ENCODE peak calls at places on chromosome 15, in four cellular contexts. S is HepG2, V is K562, W is GM12878. U is an unnamed sample.

GRCh38 chr15:71781179-71781964 is 29.0 kb upstream of the NR2E3 start:
- DNase-seq in S (no peak), V (no peak), W (peak; percentile 45), U (no peak)

GRCh38 chr15:72285927-72286516 is 13.7 kb upstream of the PARP6 start:
- DNase-seq in S (peak; percentile 28), V (peak; percentile 72), W (no peak), U (peak; percentile 75)

GRCh38 chr15:63463793-63464192 is 40.6 kb upstream of the USP3 start:
- DNase-seq in S (no peak), V (no peak), W (no peak), U (no peak)

GRCh38 chr15:61382927-61383326 is 153.8 kb upstream of the RORA start:
- DNase-seq in S (no peak), V (no peak), W (no peak), U (no peak)

GRCh38 chr15:52440414-52440813 is 88.3 kb downstream of the MYO5A start:
- DNase-seq in S (peak; percentile 9), V (no peak), W (no peak), U (no peak)

GRCh38 chr15:48472756-48473155 is 141.5 kb downstream of the DUT start:
- DNase-seq in S (no peak), V (no peak), W (no peak), U (no peak)

GRCh38 chr15:55407631-55407948 is 569 bp downstream of the CCPG1 start:
- DNase-seq in S (no peak), V (no peak), W (no peak), U (no peak)

GRCh38 chr15:95857124-95857757 is 473.3 kb upstream of the NR2F2 start:
- DNase-seq in S (no peak), V (no peak), W (no peak), U (no peak)

GRCh38 chr15:37100109-37100873 is at the start of gene MEIS2:
- DNase-seq in S (peak; percentile 83), V (peak; percentile 96), W (peak; percentile 37), U (peak; percentile 87)

GRCh38 chr15:92653836-92654524 is 1.6 kb downstream of the FAM174B start:
- DNase-seq in S (peak; percentile 10), V (no peak), W (no peak), U (no peak)

GRCh38 chr15:52567886-52568568 is 803 bp downstream of the ARPP19 start:
- DNase-seq in S (peak; percentile 36), V (peak; percentile 17), W (no peak), U (peak; percentile 29)

GRCh38 chr15:90037961-90038633 is 37.0 kb downstream of the ZNF710 start:
- DNase-seq in S (peak; percentile 52), V (peak; percentile 51), W (peak; percentile 89), U (no peak)
- TF ChIP-seq USF2 in S (no peak), V (no peak), W (peak; percentile 39), U (no peak)

GRCh38 chr15:70741107-70741511 is 22.2 kb downstream of the UACA start:
- DNase-seq in S (peak; percentile 55), V (no peak), W (no peak), U (no peak)
- TF ChIP-seq ATF2 in S (no peak), V (no peak), W (no peak), U (no peak)

GRCh38 chr15:40259021-40259420 is 20.2 kb downstream of the PAK6 start:
- DNase-seq in S (no peak), V (no peak), W (no peak), U (no peak)
- TF ChIP-seq CREM in S (no peak), V (no peak), W (no peak), U (no peak)

DNA sequence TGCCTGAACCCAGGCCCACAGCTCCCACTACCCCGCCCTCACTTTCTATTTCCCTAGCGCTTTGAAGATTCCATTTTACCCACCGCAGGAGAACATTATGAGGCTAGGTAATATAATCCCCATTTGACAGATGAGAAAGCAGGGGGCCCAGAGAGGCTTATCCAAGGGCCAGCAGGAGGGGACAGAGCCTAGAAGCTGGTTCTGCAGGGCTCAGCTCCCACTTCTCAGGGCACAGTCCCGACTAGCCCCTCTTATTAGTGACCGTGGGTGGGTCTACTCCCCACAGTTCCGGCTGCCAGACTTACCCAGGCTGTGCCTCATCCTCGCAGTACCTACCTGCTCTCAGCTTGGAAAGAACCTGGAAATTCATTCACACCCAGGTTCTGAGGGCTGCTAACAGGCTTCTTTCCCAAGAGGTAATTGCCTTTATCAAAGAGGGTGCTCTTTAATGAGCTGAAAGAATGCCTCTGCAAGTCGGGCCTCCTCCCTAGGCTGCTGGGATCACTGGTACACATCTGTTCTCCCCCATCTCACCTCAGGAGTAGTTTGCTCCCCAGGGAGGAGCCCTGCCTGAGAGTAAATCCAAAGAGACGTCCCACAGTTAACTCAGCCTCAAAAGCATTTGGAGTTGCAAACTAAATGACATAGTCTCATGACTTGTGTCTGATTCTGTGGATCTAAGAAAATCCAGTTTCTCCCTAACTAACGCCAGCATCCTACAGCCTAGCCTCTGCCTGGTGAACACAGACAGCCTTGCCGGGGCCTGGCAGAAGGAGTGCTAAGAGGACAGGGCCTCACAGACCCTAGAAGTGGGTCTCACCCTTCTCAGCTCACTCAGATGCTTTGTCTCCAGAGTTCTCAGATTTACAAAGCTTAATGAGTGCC is 125.0 kb downstream of the CHSY1 start:
- DNase-seq in S (no peak), V (no peak), W (no peak), U (no peak)
- TF ChIP-seq USF2 in S (no peak), V (no peak), W (no peak), U (no peak)

GRCh38 chr15:39140060-39140604 is 440.7 kb upstream of the THBS1 start:
- DNase-seq in S (peak; percentile 67), V (peak; percentile 77), W (no peak), U (no peak)
- TF ChIP-seq ATF2 in S (no peak), V (no peak), W (no peak), U (no peak)